ENCODE peak calls at places on chromosomes 12 and 14, in nine cellular contexts. One of them, this sample, is unnamed.

GRCh38 chr12:62128186-62128965 is 131.8 kb upstream of the USP15 start:
- DNase-seq in skeletal muscle cell: no peak
- DNase-seq in RWPE1: no peak
- DNase-seq in fibroblast of villous mesenchyme: peak; percentile 28
- DNase-seq in NCI-H2081: peak; percentile 26
- DNase-seq in HuH-7.5: no peak
- DNase-seq in posterior vena cava: no peak
- DNase-seq in RPMI7951: peak; percentile 1
- DNase-seq in stimulated activated naive CD8-positive, alpha-beta T cell treated with anti-CD3 and anti-CD28 coated beads, Interleukin-15, Interleukin-2, amounts not matched to agents 100 U/mL and 50 U/mL, for 24 hours: no peak
- DNase-seq in this sample: no peak

GRCh38 chr12:126667340-126667739 is 1599.6 kb upstream of the TMEM132C start:
- DNase-seq in skeletal muscle cell: peak; percentile 88
- DNase-seq in RWPE1: peak; percentile 59
- DNase-seq in fibroblast of villous mesenchyme: peak; percentile 65
- DNase-seq in NCI-H2081: no peak
- DNase-seq in HuH-7.5: no peak
- DNase-seq in posterior vena cava: no peak
- DNase-seq in RPMI7951: peak; percentile 82
- DNase-seq in stimulated activated naive CD8-positive, alpha-beta T cell treated with anti-CD3 and anti-CD28 coated beads, Interleukin-15, Interleukin-2, amounts not matched to agents 100 U/mL and 50 U/mL, for 24 hours: no peak
- DNase-seq in this sample: peak; percentile 62

GRCh38 chr12:124490584-124491305 is 76.7 kb downstream of the NCOR2 start:
- DNase-seq in skeletal muscle cell: no peak
- DNase-seq in RWPE1: no peak
- DNase-seq in fibroblast of villous mesenchyme: no peak
- DNase-seq in NCI-H2081: no peak
- DNase-seq in HuH-7.5: no peak
- DNase-seq in posterior vena cava: peak; percentile 91
- DNase-seq in RPMI7951: no peak
- DNase-seq in stimulated activated naive CD8-positive, alpha-beta T cell treated with anti-CD3 and anti-CD28 coated beads, Interleukin-15, Interleukin-2, amounts not matched to agents 100 U/mL and 50 U/mL, for 24 hours: no peak
- DNase-seq in this sample: no peak

GRCh38 chr14:32078030-32078793 is 1.1 kb downstream of the ARHGAP5 start:
- DNase-seq in skeletal muscle cell: no peak
- DNase-seq in RWPE1: peak; percentile 23
- DNase-seq in fibroblast of villous mesenchyme: peak; percentile 51
- DNase-seq in NCI-H2081: peak; percentile 61
- DNase-seq in HuH-7.5: peak; percentile 96
- DNase-seq in posterior vena cava: no peak
- DNase-seq in RPMI7951: peak; percentile 42
- DNase-seq in stimulated activated naive CD8-positive, alpha-beta T cell treated with anti-CD3 and anti-CD28 coated beads, Interleukin-15, Interleukin-2, amounts not matched to agents 100 U/mL and 50 U/mL, for 24 hours: no peak
- DNase-seq in this sample: peak; percentile 46

GRCh38 chr12:120075034-120075616 is 41.4 kb downstream of the RAB35 start:
- DNase-seq in skeletal muscle cell: no peak
- DNase-seq in RWPE1: no peak
- DNase-seq in fibroblast of villous mesenchyme: no peak
- DNase-seq in NCI-H2081: no peak
- DNase-seq in HuH-7.5: no peak
- DNase-seq in posterior vena cava: peak; percentile 30
- DNase-seq in RPMI7951: no peak
- DNase-seq in stimulated activated naive CD8-positive, alpha-beta T cell treated with anti-CD3 and anti-CD28 coated beads, Interleukin-15, Interleukin-2, amounts not matched to agents 100 U/mL and 50 U/mL, for 24 hours: no peak
- DNase-seq in this sample: no peak

GRCh38 chr14:91927216-91927615 is 20.3 kb downstream of the FBLN5 start:
- DNase-seq in skeletal muscle cell: no peak
- DNase-seq in RWPE1: no peak
- DNase-seq in fibroblast of villous mesenchyme: peak; percentile 85
- DNase-seq in NCI-H2081: no peak
- DNase-seq in HuH-7.5: no peak
- DNase-seq in posterior vena cava: no peak
- DNase-seq in RPMI7951: no peak
- DNase-seq in stimulated activated naive CD8-positive, alpha-beta T cell treated with anti-CD3 and anti-CD28 coated beads, Interleukin-15, Interleukin-2, amounts not matched to agents 100 U/mL and 50 U/mL, for 24 hours: no peak
- DNase-seq in this sample: no peak

GRCh38 chr12:44015333-44015941 is 179.6 kb downstream of the TMEM117 start:
- DNase-seq in skeletal muscle cell: peak; percentile 7
- DNase-seq in RWPE1: peak; percentile 38
- DNase-seq in fibroblast of villous mesenchyme: peak; percentile 51
- DNase-seq in NCI-H2081: peak; percentile 78
- DNase-seq in HuH-7.5: peak; percentile 10
- DNase-seq in posterior vena cava: no peak
- DNase-seq in RPMI7951: peak; percentile 50
- DNase-seq in stimulated activated naive CD8-positive, alpha-beta T cell treated with anti-CD3 and anti-CD28 coated beads, Interleukin-15, Interleukin-2, amounts not matched to agents 100 U/mL and 50 U/mL, for 24 hours: no peak
- DNase-seq in this sample: peak; percentile 28

GRCh38 chr12:30859226-30859625 is 67.3 kb upstream of the TSPAN11 start:
- DNase-seq in skeletal muscle cell: no peak
- DNase-seq in RWPE1: no peak
- DNase-seq in fibroblast of villous mesenchyme: no peak
- DNase-seq in NCI-H2081: no peak
- DNase-seq in HuH-7.5: no peak
- DNase-seq in posterior vena cava: no peak
- DNase-seq in RPMI7951: no peak
- DNase-seq in stimulated activated naive CD8-positive, alpha-beta T cell treated with anti-CD3 and anti-CD28 coated beads, Interleukin-15, Interleukin-2, amounts not matched to agents 100 U/mL and 50 U/mL, for 24 hours: no peak
- DNase-seq in this sample: no peak

GRCh38 chr12:43937947-43938346 is 102.1 kb downstream of the TMEM117 start:
- DNase-seq in skeletal muscle cell: no peak
- DNase-seq in RWPE1: peak; percentile 12
- DNase-seq in fibroblast of villous mesenchyme: peak; percentile 8
- DNase-seq in NCI-H2081: peak; percentile 2
- DNase-seq in HuH-7.5: peak; percentile 9
- DNase-seq in posterior vena cava: no peak
- DNase-seq in RPMI7951: peak; percentile 10
- DNase-seq in stimulated activated naive CD8-positive, alpha-beta T cell treated with anti-CD3 and anti-CD28 coated beads, Interleukin-15, Interleukin-2, amounts not matched to agents 100 U/mL and 50 U/mL, for 24 hours: peak; percentile 6
- DNase-seq in this sample: no peak

This sample was measured in Caki2.